ENCODE peak calls at places on chromosomes 4 and X, in eight cellular contexts. B is ovary, O is choroid plexus epithelial cell, H is neuronal stem cell, N is lower leg skin, Q is AG09309, S is astrocyte of the cerebellum, T is thyroid gland. E is an unnamed sample.

GRCh38 chr4:176002007-176002623 is 63.5 kb upstream of the WDR17 start:
- DNase-seq in B (no peak), O (peak; percentile 3), H (peak; percentile 43), N (no peak), Q (no peak), S (no peak), T (peak; percentile 71), E (peak; percentile 33)

GRCh38 chr4:15003441-15003890 is 1.2 kb downstream of the CPEB2 start:
- DNase-seq in B (peak; percentile 79), O (peak; percentile 50), H (peak; percentile 51), N (peak; percentile 26), Q (no peak), S (no peak), T (peak; percentile 70), E (peak; percentile 38)

GRCh38 chr4:183984561-183984960 is 79.5 kb downstream of the STOX2 start:
- DNase-seq in B (no peak), O (no peak), H (no peak), N (no peak), Q (no peak), S (no peak), T (no peak), E (peak; percentile 55)

GRCh38 chrX:46268429-46268828 is 276.8 kb downstream of the ZNF674 start:
- DNase-seq in B (no peak), O (peak; percentile 3), H (no peak), N (no peak), Q (no peak), S (no peak), T (peak; percentile 25), E (no peak)

GRCh38 chr4:8355306-8355705 is 85.2 kb downstream of the ACOX3 start:
- DNase-seq in B (no peak), O (peak; percentile 28), H (no peak), N (no peak), Q (no peak), S (no peak), T (no peak), E (no peak)

GRCh38 chrX:22686138-22686541 is 313.6 kb upstream of the DDX53 start:
- DNase-seq in B (no peak), O (peak; percentile 91), H (no peak), N (peak; percentile 12), Q (no peak), S (peak; percentile 92), T (peak; percentile 68), E (peak; percentile 17)

GRCh38 chrX:3384330-3384729 is 37.9 kb upstream of the MXRA5 start:
- DNase-seq in B (no peak), O (peak; percentile 2), H (no peak), N (no peak), Q (no peak), S (peak; percentile 44), T (peak; percentile 55), E (no peak)

GRCh38 chr4:72375050-72375736 is 193.8 kb downstream of the ADAMTS3 start:
- DNase-seq in B (no peak), O (peak; percentile 48), H (no peak), N (no peak), Q (peak; percentile 67), S (peak; percentile 29), T (no peak), E (no peak)

GRCh38 chr4:101158136-101158485 is 189.2 kb downstream of the PPP3CA start:
- DNase-seq in B (no peak), O (no peak), H (no peak), N (no peak), Q (no peak), S (no peak), T (no peak), E (no peak)

GRCh38 chr4:6621556-6621927 is 18.9 kb upstream of the MRFAP1 start:
- DNase-seq in B (no peak), O (no peak), H (no peak), N (no peak), Q (no peak), S (no peak), T (no peak), E (no peak)

GRCh38 chrX:27981349-27981748 is at the start of gene DCAF8L1:
- DNase-seq in B (no peak), O (no peak), H (no peak), N (no peak), Q (no peak), S (no peak), T (no peak), E (peak; percentile 77)

GRCh38 chr4:70637239-70637920 is 8.8 kb downstream of the ENAM start:
- DNase-seq in B (no peak), O (peak; percentile 8), H (no peak), N (no peak), Q (peak; percentile 11), S (no peak), T (no peak), E (no peak)

GRCh38 chrX:118528089-118528753 is 32.6 kb downstream of the DOCK11 start:
- DNase-seq in B (no peak), O (no peak), H (no peak), N (no peak), Q (no peak), S (no peak), T (no peak), E (no peak)

GRCh38 chr4:165738571-165738970 is 134.5 kb upstream of the TLL1 start:
- DNase-seq in B (no peak), O (no peak), H (no peak), N (no peak), Q (no peak), S (no peak), T (no peak), E (no peak)

GRCh38 chrX:24202465-24203031 is 53.0 kb downstream of the ZFX start:
- DNase-seq in B (no peak), O (no peak), H (no peak), N (no peak), Q (no peak), S (no peak), T (no peak), E (no peak)

GRCh38 chr4:6913350-6913749 is 3.7 kb downstream of the TBC1D14 start:
- DNase-seq in B (no peak), O (no peak), H (no peak), N (no peak), Q (no peak), S (no peak), T (no peak), E (no peak)

GRCh38 chr4:11426003-11426402 is 2.7 kb downstream of the HS3ST1 start:
- DNase-seq in B (no peak), O (no peak), H (no peak), N (no peak), Q (no peak), S (no peak), T (no peak), E (no peak)
- H3K4me3 ChIP-seq in B (peak overlapping the region; percentile 47), O (no peak overlapping the region), H (no peak overlapping the region), N (no peak overlapping the region), Q (no peak overlapping the region), S (no peak overlapping the region), T (no peak overlapping the region), E (no peak overlapping the region)

DNA sequence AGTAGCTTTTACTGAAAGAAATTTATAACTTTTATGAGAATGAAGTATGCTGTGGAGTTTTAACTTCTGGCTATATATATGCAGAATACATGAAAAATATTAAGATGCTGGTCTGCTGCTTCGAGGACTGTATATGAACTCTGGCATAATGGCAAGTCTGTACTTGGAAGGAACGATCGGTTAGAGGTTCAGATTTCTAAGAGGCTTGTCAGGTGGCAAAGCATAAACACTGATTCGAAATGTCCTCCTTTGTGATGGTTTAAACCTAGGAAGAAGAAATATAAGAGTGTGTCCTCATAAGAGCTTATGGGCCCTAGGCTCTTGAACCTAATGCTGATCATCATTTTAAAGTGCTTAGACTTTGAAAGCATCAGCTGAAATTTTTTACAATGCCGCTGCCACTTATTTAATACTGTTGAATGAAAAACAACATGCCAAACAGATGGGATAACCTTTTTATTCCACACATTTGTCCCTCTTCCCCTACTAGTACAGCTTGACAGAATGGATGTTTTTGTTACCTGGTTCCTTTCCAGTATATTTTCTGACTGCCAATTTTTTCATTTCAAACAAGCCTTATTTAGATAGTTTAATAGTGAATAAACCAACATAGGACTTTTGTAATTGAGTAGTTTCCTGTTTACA is 8.7 kb downstream of the SPRY1 start:
- DNase-seq in B (no peak), O (no peak), H (no peak), N (no peak), Q (no peak), S (no peak), T (no peak), E (no peak)
- H3K4me3 ChIP-seq in B (no peak overlapping the region), O (no peak overlapping the region), H (no peak overlapping the region), N (no peak overlapping the region), Q (no peak overlapping the region), S (no peak overlapping the region), T (no peak overlapping the region), E (no peak overlapping the region)

GRCh38 chrX:154380153-154380552 is 1.1 kb downstream of the EMD start:
- DNase-seq in B (no peak), O (no peak), H (no peak), N (no peak), Q (no peak), S (no peak), T (peak; percentile 29), E (no peak)

GRCh38 chrX:154379569-154379951 is 465 bp downstream of the EMD start:
- DNase-seq in B (no peak), O (no peak), H (no peak), N (no peak), Q (no peak), S (no peak), T (no peak), E (no peak)

GRCh38 chrX:154382483-154383069 is 3.5 kb downstream of the EMD start:
- DNase-seq in B (peak; percentile 49), O (no peak), H (no peak), N (no peak), Q (no peak), S (no peak), T (peak; percentile 21), E (no peak)

GRCh38 chrX:154381271-154381670 is 2.2 kb downstream of the EMD start:
- DNase-seq in B (no peak), O (no peak), H (no peak), N (no peak), Q (no peak), S (no peak), T (no peak), E (no peak)

DNA sequence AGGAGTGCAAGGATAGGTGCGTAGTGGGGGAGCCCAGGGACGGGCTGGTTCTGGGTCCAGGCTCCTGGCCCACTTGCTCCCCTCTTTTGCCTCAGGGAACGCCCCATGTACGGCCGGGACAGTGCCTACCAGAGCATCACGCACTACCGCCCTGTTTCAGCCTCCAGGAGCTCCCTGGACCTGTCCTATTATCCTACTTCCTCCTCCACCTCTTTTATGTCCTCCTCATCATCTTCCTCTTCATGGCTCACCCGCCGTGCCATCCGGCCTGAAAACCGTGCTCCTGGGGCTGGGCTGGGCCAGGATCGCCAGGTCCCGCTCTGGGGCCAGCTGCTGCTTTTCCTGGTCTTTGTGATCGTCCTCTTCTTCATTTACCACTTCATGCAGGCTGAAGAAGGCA is 1.7 kb downstream of the EMD start:
- DNase-seq in B (no peak), O (no peak), H (no peak), N (no peak), Q (no peak), S (no peak), T (no peak), E (no peak)
- H3K4me3 ChIP-seq in B (no peak overlapping the region), O (no peak overlapping the region), H (no peak overlapping the region), N (no peak overlapping the region), Q (peak overlapping the region; percentile 81), S (peak overlapping the region; percentile 71), T (peak overlapping the region; percentile 58), E (no peak overlapping the region)

DNA sequence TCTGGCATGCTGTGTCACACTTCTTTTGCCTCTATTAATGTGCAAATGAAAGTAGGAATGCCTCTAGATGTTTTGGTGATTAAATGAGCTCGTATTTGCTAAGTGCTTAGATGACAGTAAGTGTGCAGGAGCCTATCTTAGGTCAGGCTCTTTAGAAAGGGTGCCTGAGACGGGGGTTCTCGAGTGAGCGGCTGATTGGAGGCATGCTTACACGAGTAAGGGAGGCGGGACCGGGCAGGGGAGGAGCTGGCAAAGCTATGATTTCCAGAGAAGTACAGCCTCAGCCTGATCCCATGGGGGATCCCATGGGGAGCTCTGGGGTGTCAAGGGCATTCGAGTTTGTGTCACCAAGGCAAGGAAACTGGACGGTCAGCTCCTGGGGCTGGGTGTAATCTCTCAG is 44.8 kb downstream of the CLDN34 start:
- DNase-seq in B (no peak), O (no peak), H (no peak), N (no peak), Q (no peak), S (no peak), T (no peak), E (no peak)
- H3K4me3 ChIP-seq in B (no peak overlapping the region), O (no peak overlapping the region), H (no peak overlapping the region), N (no peak overlapping the region), Q (no peak overlapping the region), S (no peak overlapping the region), T (no peak overlapping the region), E (no peak overlapping the region)